ENCODE peak calls at places on chromosomes 13 and 19, in four cellular contexts. S, C, D and L are unnamed samples.

GRCh38 chr13:50366488-50367174 is 351.4 kb downstream of the KCNRG start:
- DNase-seq in S (no peak), C (no peak), D (peak), L (no peak)

GRCh38 chr13:43895940-43896339 is 16.2 kb downstream of the LACC1 start:
- DNase-seq in S (no peak), C (no peak), D (no peak), L (no peak)

GRCh38 chr19:2413629-2414028 is 13.8 kb downstream of the TIMM13 start:
- DNase-seq in S (no peak), C (peak), D (no peak), L (no peak)

GRCh38 chr13:75689686-75690085 is 53.6 kb downstream of the LMO7 start:
- DNase-seq in S (no peak), C (no peak), D (no peak), L (no peak)

GRCh38 chr19:50333737-50334617 is 4.8 kb upstream of the KCNC3 start:
- DNase-seq in S (peak), C (peak), D (no peak), L (no peak)

GRCh38 chr19:17681505-17682125 is 6.5 kb downstream of the UNC13A start:
- DNase-seq in S (peak), C (peak), D (no peak), L (no peak)

GRCh38 chr19:8515317-8515716 is 1.4 kb upstream of the ZNF414 start:
- DNase-seq in S (no peak), C (no peak), D (no peak), L (no peak)

GRCh38 chr13:98835156-98835555 is 82.7 kb upstream of the SLC15A1 start:
- DNase-seq in S (no peak), C (no peak), D (no peak), L (no peak)

GRCh38 chr13:100528820-100529219 is 59.8 kb downstream of the GGACT start:
- DNase-seq in S (no peak), C (no peak), D (no peak), L (no peak)

GRCh38 chr19:29845576-29846176 is 33.9 kb downstream of the CCNE1 start:
- DNase-seq in S (no peak), C (peak), D (no peak), L (no peak)

GRCh38 chr19:38233740-38234251 is 9.8 kb upstream of the DPF1 start:
- DNase-seq in S (peak), C (peak), D (no peak), L (peak)

GRCh38 chr19:41350735-41351338 is 2.9 kb downstream of the TGFB1 start:
- DNase-seq in S (no peak), C (peak), D (no peak), L (no peak)

GRCh38 chr13:30819136-30819875 is 84.0 kb downstream of the ALOX5AP start:
- DNase-seq in S (no peak), C (no peak), D (no peak), L (no peak)

GRCh38 chr13:20567881-20568528 is 1.0 kb downstream of the IFT88 start:
- DNase-seq in S (no peak), C (no peak), D (no peak), L (no peak)

GRCh38 chr19:49716154-49716553 is 25.2 kb downstream of the CPT1C start:
- DNase-seq in S (no peak), C (no peak), D (no peak), L (no peak)

GRCh38 chr19:8681345-8682021 is 17.1 kb downstream of the ACTL9 start:
- DNase-seq in S (no peak), C (no peak), D (no peak), L (no peak)

GRCh38 chr19:23817519-23817918 is 58.8 kb upstream of the ZNF681 start:
- DNase-seq in S (peak), C (peak), D (no peak), L (peak)

GRCh38 chr13:62014299-62014698 is 598.6 kb upstream of the PCDH20 start:
- DNase-seq in S (no peak), C (no peak), D (no peak), L (peak)

GRCh38 chr19:12939292-12939606 is 840 bp downstream of the CALR start:
- DNase-seq in S (no peak), C (no peak), D (no peak), L (no peak)

GRCh38 chr13:35768551-35768950 is 292.1 kb upstream of the MAB21L1 start:
- DNase-seq in S (no peak), C (no peak), D (no peak), L (no peak)

GRCh38 chr19:31283701-31284100 is 65.5 kb downstream of the TSHZ3 start:
- DNase-seq in S (no peak), C (no peak), D (no peak), L (no peak)

GRCh38 chr13:97141564-97142005 is 80.5 kb upstream of the MBNL2 start:
- DNase-seq in S (no peak), C (peak), D (peak), L (peak)

GRCh38 chr13:42066542-42066941 is 18.1 kb downstream of the DGKH start:
- DNase-seq in S (no peak), C (no peak), D (no peak), L (no peak)

GRCh38 chr13:60047943-60048342 is 115.8 kb downstream of the DIAPH3 start:
- DNase-seq in S (no peak), C (no peak), D (no peak), L (no peak)

GRCh38 chr13:40069173-40070044 is 413.9 kb downstream of the COG6 start:
- DNase-seq in S (peak), C (peak), D (no peak), L (peak)
- TF ChIP-seq ZNF274 in S (no peak), C (no peak), D (no peak), L (no peak)

DNA sequence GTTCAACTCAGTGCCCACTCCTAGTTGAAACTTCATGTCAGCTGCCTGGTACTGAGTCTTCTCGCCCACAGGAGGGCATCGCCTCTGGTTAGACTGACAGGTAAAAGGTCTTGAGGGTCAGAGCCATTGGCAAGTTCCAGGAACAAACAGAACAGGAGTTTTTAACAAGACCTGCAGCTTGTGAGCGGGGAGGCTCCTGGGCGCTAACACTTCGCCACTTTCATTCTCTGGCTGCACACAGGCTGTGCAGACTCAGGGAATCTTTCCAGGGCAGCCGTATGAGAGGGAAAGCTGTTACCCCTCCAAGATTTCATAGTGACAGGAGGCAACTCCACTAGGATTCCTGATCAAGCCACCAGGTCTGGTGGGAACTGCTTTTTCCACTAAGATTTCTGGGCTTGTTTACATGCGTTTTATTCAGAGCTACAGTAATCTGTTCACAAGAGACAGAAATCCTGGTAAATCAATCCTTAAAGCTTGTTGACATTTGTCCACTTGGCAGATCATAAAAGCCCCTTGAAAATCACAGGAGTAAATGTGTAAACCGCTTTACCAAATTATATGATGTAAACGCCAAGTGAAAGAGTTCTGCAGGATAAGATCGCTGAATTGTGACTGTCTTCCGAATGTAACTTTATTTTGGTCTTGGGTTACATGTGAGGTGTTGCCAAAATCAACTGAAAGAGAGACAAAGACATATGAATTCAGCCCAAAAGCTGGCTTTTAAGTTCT is 190.6 kb downstream of the MZT1 start:
- DNase-seq in S (no peak), C (no peak), D (no peak), L (no peak)
- TF ChIP-seq EGR1 in S (no peak), C (no peak), D (no peak), L (no peak)

GRCh38 chr13:73722120-73722519 is 412.1 kb downstream of the KLF12 start:
- DNase-seq in S (no peak), C (no peak), D (peak), L (peak)
- TF ChIP-seq YY1 in S (no peak), C (no peak), D (no peak), L (no peak)

GRCh38 chr13:85982102-85982501 is 182.9 kb upstream of the SLITRK6 start:
- DNase-seq in S (no peak), C (no peak), D (no peak), L (no peak)

GRCh38 chr13:85990397-85990796 is 191.2 kb upstream of the SLITRK6 start:
- DNase-seq in S (no peak), C (no peak), D (no peak), L (no peak)

DNA sequence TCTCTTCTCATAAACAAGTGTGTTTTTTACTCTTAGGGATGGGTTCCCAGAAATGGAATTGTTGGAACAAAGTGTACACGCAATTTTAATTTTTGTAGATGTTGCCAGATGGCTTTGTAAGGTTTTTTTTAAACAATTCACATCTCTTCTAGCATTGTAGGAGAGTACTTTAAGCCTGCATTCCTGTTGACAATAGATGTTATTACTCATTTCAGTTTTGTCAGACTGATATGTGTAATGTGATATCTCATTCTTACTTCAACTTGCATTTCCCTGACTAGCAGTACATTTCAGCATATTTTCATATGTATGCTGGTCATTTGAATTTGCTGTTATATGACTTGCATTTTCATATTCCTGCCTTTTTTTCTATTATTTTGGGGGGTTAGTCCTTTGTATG is 186.6 kb upstream of the SLITRK6 start:
- DNase-seq in S (no peak), C (no peak), D (no peak), L (no peak)
- TF ChIP-seq ZNF274 in S (no peak), C (no peak), D (no peak), L (no peak)

DNA sequence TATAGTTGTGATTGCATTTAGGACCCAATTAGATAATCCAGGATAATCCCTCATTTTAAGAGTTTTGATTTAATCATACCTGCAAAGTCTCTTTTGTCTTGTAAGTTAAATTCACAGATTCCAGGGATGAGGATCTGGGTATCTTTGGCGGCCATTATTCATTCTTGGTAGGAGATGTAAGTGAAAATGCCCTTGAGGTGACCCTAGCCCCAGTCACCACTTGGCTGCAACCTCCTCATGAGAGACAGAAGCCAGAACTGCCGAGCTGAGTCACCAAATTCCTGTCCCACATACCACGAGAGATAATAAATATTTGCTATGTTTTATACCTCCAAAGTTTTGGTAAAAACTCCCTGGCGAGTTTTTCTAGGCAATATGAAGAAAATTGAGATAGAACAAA is 389.4 kb downstream of the RFC3 start:
- DNase-seq in S (no peak), C (no peak), D (no peak), L (no peak)
- TF ChIP-seq EGR1 in S (no peak), C (no peak), D (no peak), L (no peak)

DNA sequence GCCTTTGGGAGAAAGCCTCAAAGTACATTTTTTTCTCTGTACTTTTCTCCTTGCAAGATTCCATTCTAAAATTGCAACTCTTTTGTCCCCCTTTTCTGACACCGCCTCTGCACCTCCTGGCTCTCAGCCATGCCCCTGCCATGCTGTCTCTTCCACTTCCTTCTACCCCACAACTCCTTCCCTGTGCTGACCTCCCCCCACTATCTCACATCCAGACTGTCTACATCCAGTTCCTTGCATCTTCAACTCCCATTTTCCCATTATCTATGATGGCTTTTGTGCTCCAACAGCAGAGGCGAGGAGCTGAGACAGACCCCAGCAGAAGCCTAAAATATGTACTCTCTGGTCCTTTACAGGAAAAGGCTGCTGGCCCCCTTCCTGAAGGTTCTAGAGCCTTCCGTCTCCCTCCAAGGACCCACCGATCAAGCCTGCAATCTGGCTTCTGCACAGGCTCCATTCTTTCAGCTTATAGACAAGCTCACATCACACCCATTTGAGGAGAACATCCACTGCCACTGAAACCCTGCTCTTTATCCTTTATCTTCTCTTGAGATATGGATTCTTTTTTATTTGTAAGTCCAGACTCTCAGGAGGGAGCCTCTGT is 50.2 kb downstream of the RFX2 start:
- DNase-seq in S (no peak), C (no peak), D (no peak), L (no peak)
- TF ChIP-seq YY1 in S (no peak), C (no peak), D (no peak), L (no peak)